ENCODE peak calls at places on chromosomes 6 and 20, in seven cellular contexts. P is IMR-90, N is mesendoderm, B is neuronal stem cell, K is trophoblast cell, X is mesenchymal stem cell, E is H1. Z is an unnamed sample.

GRCh38 chr6:109740787-109741186 is 49.7 kb downstream of the FIG4 start:
- DNase-seq in P (no peak), N (peak; percentile 13), B (no peak), K (no peak), X (no peak), E (no peak), Z (no peak)

GRCh38 chr20:40449144-40449543 is 239.9 kb downstream of the MAFB start:
- DNase-seq in P (no peak), N (no peak), B (no peak), K (no peak), X (no peak), E (no peak), Z (no peak)

GRCh38 chr6:18121580-18122127 is 823 bp downstream of the NHLRC1 start:
- DNase-seq in P (no peak), N (peak; percentile 61), B (no peak), K (no peak), X (no peak), E (peak; percentile 63), Z (peak; percentile 69)

GRCh38 chr20:36493013-36493800 is 48.1 kb upstream of the MYL9 start:
- DNase-seq in P (no peak), N (peak; percentile 68), B (no peak), K (no peak), X (no peak), E (peak; percentile 67), Z (peak; percentile 60)

GRCh38 chr6:14799928-14800327 is 445.9 kb upstream of the JARID2 start:
- DNase-seq in P (peak; percentile 81), N (peak; percentile 97), B (peak; percentile 65), K (peak; percentile 52), X (peak; percentile 85), E (no peak), Z (peak; percentile 69)

GRCh38 chr6:142372348-142372747 is 70.5 kb downstream of the ADGRG6 start:
- DNase-seq in P (peak; percentile 79), N (peak; percentile 88), B (no peak), K (no peak), X (peak; percentile 51), E (no peak), Z (no peak)

GRCh38 chr6:160077526-160077925 is 44.1 kb upstream of the SLC22A1 start:
- DNase-seq in P (peak; percentile 71), N (no peak), B (no peak), K (no peak), X (peak; percentile 13), E (no peak), Z (no peak)

GRCh38 chr6:100880149-100880900 is 804 bp downstream of the ASCC3 start:
- DNase-seq in P (peak; percentile 25), N (no peak), B (no peak), K (no peak), X (peak; percentile 40), E (no peak), Z (no peak)

GRCh38 chr6:35562060-35562459 is 49.4 kb upstream of the TULP1 start:
- DNase-seq in P (peak; percentile 26), N (no peak), B (no peak), K (peak; percentile 37), X (peak; percentile 16), E (no peak), Z (no peak)

GRCh38 chr6:9467746-9468145 is 947.1 kb downstream of the TFAP2A start:
- DNase-seq in P (peak; percentile 67), N (no peak), B (no peak), K (no peak), X (peak; percentile 83), E (no peak), Z (no peak)

GRCh38 chr6:25172819-25173218 is 106.4 kb upstream of the CARMIL1 start:
- DNase-seq in P (peak; percentile 92), N (peak; percentile 81), B (no peak), K (peak; percentile 92), X (peak; percentile 85), E (no peak), Z (no peak)

GRCh38 chr20:53950031-53950430 is 120.4 kb downstream of the BCAS1 start:
- DNase-seq in P (peak; percentile 18), N (no peak), B (no peak), K (peak; percentile 76), X (no peak), E (peak; percentile 29), Z (no peak)

GRCh38 chr6:135269399-135270005 is 88.4 kb downstream of the MYB start:
- DNase-seq in P (no peak), N (no peak), B (no peak), K (no peak), X (no peak), E (peak; percentile 24), Z (no peak)

GRCh38 chr6:150857062-150857905 is 8.2 kb upstream of the MTHFD1L start:
- DNase-seq in P (peak; percentile 100), N (peak; percentile 29), B (no peak), K (peak; percentile 79), X (peak; percentile 98), E (no peak), Z (no peak)

GRCh38 chr20:7772376-7772775 is 167.9 kb downstream of the HAO1 start:
- DNase-seq in P (peak; percentile 53), N (no peak), B (no peak), K (no peak), X (no peak), E (no peak), Z (no peak)

GRCh38 chr6:40998661-40999060 is 40.4 kb downstream of the UNC5CL start:
- DNase-seq in P (no peak), N (peak; percentile 26), B (no peak), K (no peak), X (peak; percentile 29), E (no peak), Z (no peak)

GRCh38 chr6:15712813-15713212 is 50.0 kb upstream of the DTNBP1 start:
- DNase-seq in P (no peak), N (no peak), B (no peak), K (no peak), X (no peak), E (no peak), Z (no peak)

GRCh38 chr6:154138806-154139205 is 99.8 kb downstream of the OPRM1 start:
- DNase-seq in P (no peak), N (no peak), B (no peak), K (peak; percentile 7), X (no peak), E (no peak), Z (no peak)

GRCh38 chr6:5759571-5759970 is 247.2 kb downstream of the NRN1 start:
- DNase-seq in P (no peak), N (no peak), B (no peak), K (no peak), X (no peak), E (no peak), Z (peak; percentile 8)

GRCh38 chr20:49894073-49894470 is 21.3 kb downstream of the SPATA2 start:
- DNase-seq in P (no peak), N (no peak), B (no peak), K (no peak), X (no peak), E (no peak), Z (no peak)

GRCh38 chr6:44956426-44956825 is 371.7 kb upstream of the RUNX2 start:
- DNase-seq in P (peak; percentile 46), N (no peak), B (no peak), K (peak; percentile 42), X (peak; percentile 16), E (no peak), Z (no peak)

DNA sequence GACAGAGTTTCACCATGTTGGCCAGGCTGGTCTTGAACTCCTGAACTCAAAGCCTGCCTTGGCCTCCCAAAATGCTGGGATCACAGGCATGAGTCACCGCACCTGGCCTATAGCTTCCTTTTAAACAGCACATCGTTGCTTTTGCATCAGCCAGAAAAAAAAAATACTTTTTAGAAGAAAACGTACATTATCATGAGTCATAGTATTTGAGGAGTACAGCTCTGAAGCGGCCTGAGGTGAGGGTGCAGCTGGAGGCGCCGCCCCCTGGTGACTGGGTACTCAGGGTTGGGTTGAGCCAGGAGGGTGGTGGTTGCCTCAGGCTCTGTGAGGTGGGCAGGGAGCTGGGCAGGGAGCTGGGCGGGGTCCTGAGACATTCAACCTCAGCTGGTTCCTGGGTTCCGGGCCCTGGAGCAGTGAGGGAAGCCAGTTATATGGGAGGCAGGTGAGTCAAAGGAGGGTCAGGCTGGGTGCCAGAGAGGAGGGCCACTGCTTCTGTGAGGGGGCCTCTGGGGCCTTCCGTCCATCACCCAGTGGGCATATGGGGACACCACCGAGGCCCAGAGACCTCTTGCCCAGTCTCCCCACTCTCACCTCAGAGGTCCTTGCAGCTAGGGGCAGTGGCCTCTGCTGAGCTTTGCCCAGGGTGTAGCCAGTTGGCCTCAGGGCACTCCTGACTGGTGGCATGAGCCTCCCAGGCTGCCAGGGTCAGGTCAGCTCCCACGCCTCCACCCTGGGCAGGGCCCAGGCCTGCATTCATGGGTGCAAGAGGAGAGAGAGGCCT is 11.7 kb upstream of the ID1 start:
- DNase-seq in P (peak; percentile 89), N (no peak), B (no peak), K (peak; percentile 97), X (peak; percentile 79), E (no peak), Z (peak; percentile 48)
- H2BK5ac ChIP-seq in P (peak overlapping the region; percentile 87), N (no peak overlapping the region), B (peak overlapping the region; percentile 76), K (peak overlapping the region; percentile 99), X (no peak overlapping the region), E (peak overlapping the region; percentile 100), Z (no peak overlapping the region)

DNA sequence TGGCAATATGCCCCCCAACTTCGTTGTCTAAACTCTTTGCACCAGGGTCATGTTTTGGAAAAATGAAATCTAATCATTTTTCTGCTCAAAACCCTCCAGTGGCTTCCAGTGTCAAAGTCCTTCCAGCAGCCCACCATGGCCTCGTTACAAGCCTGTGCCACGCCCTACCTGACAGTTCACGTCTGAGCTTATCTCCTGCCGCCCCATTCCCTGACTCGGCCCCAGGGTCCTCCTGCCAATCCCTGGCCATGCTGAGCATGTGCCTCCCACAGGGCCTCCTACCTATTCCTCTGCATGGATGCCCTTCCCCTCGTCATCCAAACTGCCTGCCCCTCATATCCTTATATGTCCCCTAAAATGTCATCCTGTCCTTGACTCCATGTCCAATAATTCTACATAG is 168.2 kb upstream of the THBS2 start:
- DNase-seq in P (no peak), N (no peak), B (no peak), K (no peak), X (no peak), E (no peak), Z (no peak)
- H2BK120ac ChIP-seq in P (no peak overlapping the region), N (no peak overlapping the region), B (no peak overlapping the region), K (no peak overlapping the region), X (no peak overlapping the region), E (no peak overlapping the region), Z (no peak overlapping the region)

GRCh38 chr6:101883398-101883975 is 490.0 kb downstream of the GRIK2 start:
- DNase-seq in P (peak; percentile 53), N (no peak), B (no peak), K (no peak), X (peak; percentile 3), E (no peak), Z (no peak)
- H2BK5ac ChIP-seq in P (no peak overlapping the region), N (no peak overlapping the region), B (no peak overlapping the region), K (no peak overlapping the region), X (no peak overlapping the region), E (no peak overlapping the region), Z (no peak overlapping the region)

DNA sequence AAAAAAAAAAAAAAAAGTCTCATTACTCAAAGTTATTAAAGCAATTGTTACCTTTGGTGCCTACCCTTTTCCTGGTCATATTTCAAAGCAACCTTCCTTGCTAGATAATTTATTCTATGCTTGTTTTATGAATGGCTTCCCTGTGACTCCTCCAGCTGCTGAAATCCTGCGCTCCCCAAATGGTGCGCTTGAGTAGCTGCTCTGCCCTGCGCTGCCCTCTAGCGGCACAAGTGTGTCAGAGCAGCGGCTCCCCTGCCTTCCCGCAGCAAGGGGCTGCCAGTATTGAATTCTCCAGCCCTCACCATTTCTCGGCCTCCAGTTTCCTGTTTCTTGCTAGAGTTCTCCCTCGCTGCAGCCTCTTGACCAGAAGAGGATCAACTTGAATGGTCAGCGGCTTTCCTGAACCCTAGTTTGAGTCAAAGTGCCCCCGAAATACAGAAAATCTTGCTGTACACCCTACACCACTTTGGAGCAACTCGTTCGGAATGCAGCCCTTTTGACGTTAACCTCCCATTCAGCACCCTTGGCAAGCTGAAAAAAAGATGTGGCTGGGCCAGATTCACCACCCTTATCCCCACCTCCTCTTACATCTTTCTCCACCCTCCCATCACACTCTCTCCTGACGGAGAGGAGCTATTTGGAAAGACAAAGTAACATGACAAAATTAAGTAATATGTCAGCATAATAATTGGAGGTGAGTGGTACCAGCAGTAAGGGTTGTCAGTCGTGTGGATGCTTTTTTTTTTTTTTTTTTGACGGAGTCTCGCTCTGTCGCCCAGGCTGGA is 60.4 kb upstream of the KLHL31 start:
- DNase-seq in P (peak; percentile 69), N (peak; percentile 81), B (peak; percentile 67), K (peak; percentile 88), X (peak; percentile 66), E (peak; percentile 93), Z (peak; percentile 83)
- H2BK120ac ChIP-seq in P (no peak overlapping the region), N (no peak overlapping the region), B (no peak overlapping the region), K (no peak overlapping the region), X (no peak overlapping the region), E (no peak overlapping the region), Z (no peak overlapping the region)